ENCODE peak calls at places on chromosomes 16 and 17, in five cellular contexts. G is upper lobe of right lung; O is T-helper 1 cell; Q is stimulated activated naive B cell treated with anti-CD40 and anti-IgM and Interleukin-4, amounts not matched to agents 10 μg/mL and 1 μg/mL and 100 μg/mL, for 72 hours; I is AML-193. M is an unnamed sample.

GRCh38 chr17:1470071-1470773 is 14.2 kb upstream of the CRK start:
- DNase-seq in G (no peak), O (no peak), Q (no peak), I (no peak), M (no peak)

GRCh38 chr17:17151055-17151454 is 55.1 kb downstream of the PLD6 start:
- DNase-seq in G (no peak), O (peak; percentile 58), Q (no peak), I (no peak), M (no peak)

GRCh38 chr17:57956311-57957119 is 1.3 kb upstream of the CUEDC1 start:
- DNase-seq in G (peak; percentile 31), O (peak; percentile 38), Q (no peak), I (no peak), M (no peak)

GRCh38 chr17:9541718-9542117 is 33.9 kb downstream of the STX8 start:
- DNase-seq in G (no peak), O (no peak), Q (no peak), I (no peak), M (no peak)

GRCh38 chr16:49755291-49755611 is 100.7 kb downstream of the ZNF423 start:
- DNase-seq in G (no peak), O (no peak), Q (no peak), I (no peak), M (no peak)

GRCh38 chr16:85843471-85844168 is 44.1 kb downstream of the COX4I1 start:
- DNase-seq in G (no peak), O (no peak), Q (no peak), I (no peak), M (peak; percentile 26)

GRCh38 chr17:29243792-29244191 is 2.9 kb upstream of the CRYBA1 start:
- DNase-seq in G (no peak), O (no peak), Q (no peak), I (peak; percentile 36), M (no peak)

GRCh38 chr17:30503558-30503957 is 26.4 kb downstream of the GOSR1 start:
- DNase-seq in G (no peak), O (no peak), Q (no peak), I (no peak), M (no peak)

GRCh38 chr16:1575578-1575977 is 36.3 kb downstream of the IFT140 start:
- DNase-seq in G (no peak), O (no peak), Q (no peak), I (no peak), M (no peak)

GRCh38 chr17:7912927-7913524 is 3.1 kb downstream of the RNF227 start:
- DNase-seq in G (no peak), O (peak; percentile 82), Q (no peak), I (peak; percentile 41), M (no peak)

GRCh38 chr17:78421084-78421533 is 42.7 kb downstream of the PGS1 start:
- DNase-seq in G (no peak), O (no peak), Q (no peak), I (no peak), M (no peak)

GRCh38 chr17:43842975-43843325 is 4.0 kb upstream of the CD300LG start:
- DNase-seq in G (peak; percentile 57), O (no peak), Q (no peak), I (no peak), M (no peak)

GRCh38 chr17:74923538-74924249 is 379 bp upstream of the OTOP2 start:
- DNase-seq in G (peak; percentile 90), O (peak; percentile 53), Q (peak; percentile 44), I (no peak), M (peak; percentile 83)

GRCh38 chr17:68509151-68510057 is 2.8 kb upstream of the PRKAR1A start:
- DNase-seq in G (peak; percentile 71), O (peak; percentile 36), Q (no peak), I (peak; percentile 77), M (peak; percentile 85)

GRCh38 chr16:54655171-54655590 is 275.5 kb upstream of the IRX5 start:
- DNase-seq in G (peak; percentile 71), O (no peak), Q (no peak), I (no peak), M (no peak)

GRCh38 chr17:7220593-7221280 is 999 bp downstream of the ACADVL start:
- DNase-seq in G (peak; percentile 84), O (peak; percentile 75), Q (peak; percentile 46), I (peak; percentile 22), M (peak; percentile 84)

GRCh38 chr17:76492250-76492988 is 8.8 kb downstream of the RHBDF2 start:
- DNase-seq in G (no peak), O (no peak), Q (peak; percentile 80), I (no peak), M (no peak)

GRCh38 chr17:80445152-80446110 is 30.5 kb downstream of the ENDOV start:
- DNase-seq in G (no peak), O (no peak), Q (no peak), I (no peak), M (no peak)

GRCh38 chr17:67139784-67140665 is 95.7 kb downstream of the CACNG1 start:
- DNase-seq in G (no peak), O (no peak), Q (no peak), I (no peak), M (no peak)

GRCh38 chr17:80124351-80124981 is 22.5 kb downstream of the EIF4A3 start:
- DNase-seq in G (no peak), O (no peak), Q (no peak), I (no peak), M (no peak)

GRCh38 chr17:8985054-8985701 is 19.7 kb upstream of the PIK3R5 start:
- DNase-seq in G (no peak), O (no peak), Q (peak; percentile 70), I (no peak), M (no peak)

GRCh38 chr17:67467500-67468481 is 90.7 kb downstream of the PITPNC1 start:
- DNase-seq in G (no peak), O (no peak), Q (peak; percentile 9), I (no peak), M (no peak)

GRCh38 chr16:31502981-31503380 is 5.2 kb downstream of the RUSF1 start:
- DNase-seq in G (no peak), O (no peak), Q (no peak), I (no peak), M (no peak)

GRCh38 chr16:89375686-89376085 is 114.7 kb downstream of the ANKRD11 start:
- DNase-seq in G (no peak), O (no peak), Q (no peak), I (no peak), M (no peak)

GRCh38 chr17:7426896-7427488 is 1.6 kb downstream of the SPEM2 start:
- DNase-seq in G (no peak), O (no peak), Q (no peak), I (no peak), M (no peak)

GRCh38 chr17:65362826-65363225 is 198.6 kb downstream of the AXIN2 start:
- DNase-seq in G (no peak), O (no peak), Q (no peak), I (no peak), M (no peak)

GRCh38 chr16:74325331-74325730 is 28.7 kb downstream of the PSMD7 start:
- DNase-seq in G (no peak), O (no peak), Q (no peak), I (no peak), M (no peak)

GRCh38 chr17:44146375-44147346 is 4.9 kb downstream of the HROB start:
- DNase-seq in G (no peak), O (no peak), Q (no peak), I (no peak), M (no peak)

GRCh38 chr16:50499254-50499653 is 48.9 kb upstream of the NKD1 start:
- DNase-seq in G (no peak), O (no peak), Q (no peak), I (no peak), M (no peak)

GRCh38 chr16:24189941-24190340 is 66.2 kb upstream of the CACNG3 start:
- DNase-seq in G (no peak), O (peak; percentile 63), Q (no peak), I (no peak), M (no peak)

GRCh38 chr16:116015-116414 is 22.5 kb downstream of the NPRL3 start:
- DNase-seq in G (no peak), O (no peak), Q (no peak), I (no peak), M (no peak)

GRCh38 chr17:8046306-8046928 is 7.6 kb downstream of the ALOX15B start:
- DNase-seq in G (peak; percentile 48), O (no peak), Q (no peak), I (no peak), M (no peak)

GRCh38 chr17:17028059-17028877 is 14.0 kb upstream of the MPRIP start:
- DNase-seq in G (peak; percentile 93), O (no peak), Q (no peak), I (no peak), M (no peak)

GRCh38 chr16:4089811-4090293 is 26.4 kb downstream of the ADCY9 start:
- DNase-seq in G (no peak), O (no peak), Q (no peak), I (no peak), M (no peak)

M was measured in cardiac septum.